ENCODE peak calls at places on chromosome 3, in four cellular contexts. T, B, E and F are unnamed samples.

GRCh38 chr3:188594137-188594536 is 440.2 kb downstream of the LPP start:
- DNase-seq in T (no peak), B (no peak), E (peak; percentile 96), F (peak; percentile 96)

GRCh38 chr3:151159806-151160205 is 43.2 kb downstream of the GPR171 start:
- DNase-seq in T (no peak), E (no peak), B (no peak), F (no peak)

GRCh38 chr3:49017978-49018706 is at the start of gene DALRD3:
- DNase-seq in T (peak; percentile 68), B (peak; percentile 63), E (peak; percentile 64), F (peak; percentile 47)

GRCh38 chr3:123102826-123103225 is 36.0 kb downstream of the PDIA5 start:
- DNase-seq in T (no peak), B (no peak), E (no peak), F (no peak)

GRCh38 chr3:114645392-114645791 is 351.6 kb downstream of the TIGIT start:
- DNase-seq in B (no peak), E (peak; percentile 66), T (no peak), F (peak; percentile 31)

GRCh38 chr3:194141415-194142155 is 5.6 kb downstream of the HES1 start:
- DNase-seq in B (peak; percentile 92), E (peak; percentile 89), T (peak; percentile 87), F (peak; percentile 89)

GRCh38 chr3:196740476-196741400 is 1.1 kb downstream of the PAK2 start:
- DNase-seq in E (peak; percentile 63), B (no peak), T (no peak), F (peak; percentile 67)

GRCh38 chr3:126895178-126896066 is 87.5 kb upstream of the PLXNA1 start:
- DNase-seq in T (peak; percentile 45), B (no peak), E (peak; percentile 43), F (peak; percentile 17)

GRCh38 chr3:48856469-48856868 is 8.8 kb upstream of the PRKAR2A start:
- DNase-seq in E (no peak), B (peak; percentile 24), T (no peak), F (no peak)

GRCh38 chr3:131568460-131568859 is 65.7 kb upstream of the MRPL3 start:
- DNase-seq in E (no peak), T (no peak), B (no peak), F (no peak)

GRCh38 chr3:120767106-120767505 is 24.6 kb downstream of the GTF2E1 start:
- DNase-seq in T (no peak), B (no peak), E (no peak), F (no peak)

GRCh38 chr3:42351221-42351620 is 59.2 kb downstream of the LYZL4 start:
- DNase-seq in B (no peak), E (peak; percentile 50), T (no peak), F (peak; percentile 67)

GRCh38 chr3:13600950-13601691 is 52.2 kb downstream of the FBLN2 start:
- DNase-seq in B (no peak), E (peak; percentile 82), T (no peak), F (peak; percentile 64)

GRCh38 chr3:158845748-158846350 is 44.0 kb downstream of the MFSD1 start:
- DNase-seq in E (peak; percentile 34), B (no peak), T (no peak), F (peak; percentile 18)

GRCh38 chr3:31137718-31138465 is 243.4 kb upstream of the GADL1 start:
- DNase-seq in E (no peak), T (no peak), B (no peak), F (no peak)

GRCh38 chr3:123343296-123344174 is 105.4 kb downstream of the ADCY5 start:
- DNase-seq in E (no peak), B (peak; percentile 40), T (no peak), F (no peak)

GRCh38 chr3:158420654-158421396 is 150.2 kb upstream of the MLF1 start:
- DNase-seq in E (peak; percentile 50), T (no peak), B (no peak), F (peak; percentile 60)

GRCh38 chr3:53150247-53151085 is 10.5 kb upstream of the PRKCD start:
- DNase-seq in B (no peak), E (peak; percentile 59), T (peak; percentile 43), F (peak; percentile 26)

GRCh38 chr3:196650740-196651311 is 11.3 kb downstream of the NRROS start:
- DNase-seq in T (peak; percentile 75), B (no peak), E (peak; percentile 96), F (peak; percentile 96)

GRCh38 chr3:157075693-157076420 is 84.1 kb downstream of the CCNL1 start:
- DNase-seq in E (no peak), T (no peak), B (no peak), F (peak; percentile 85)

GRCh38 chr3:182979719-182980191 is 583 bp downstream of the DCUN1D1 start:
- DNase-seq in B (no peak), T (peak; percentile 23), E (peak; percentile 37), F (no peak)

GRCh38 chr3:137110392-137110996 is 152.7 kb downstream of the IL20RB start:
- DNase-seq in E (peak; percentile 31), B (no peak), T (no peak), F (peak; percentile 28)